ENCODE peak calls at places on chromosomes 16 and 17, in six cellular contexts. H, J, D, N, W and U are unnamed samples. For H3K4me1, the result is how much of the 10 kb centered on the place peaks cover.

GRCh38 chr17:38730526-38731379 is 612 bp downstream of the CISD3 start:
- DNase-seq in H (peak), J (peak), D (peak), N (peak), W (peak), U (no peak)

GRCh38 chr17:55601874-55602364 is 90.7 kb upstream of the SMIM36 start:
- DNase-seq in H (peak), J (no peak), D (no peak), N (no peak), W (no peak), U (peak)

GRCh38 chr16:66487580-66488235 is 60.6 kb downstream of the BEAN1 start:
- DNase-seq in H (no peak), J (peak), D (no peak), N (no peak), W (peak), U (no peak)

GRCh38 chr16:78183886-78184553 is 84.6 kb downstream of the WWOX start:
- DNase-seq in H (no peak), J (no peak), D (no peak), N (no peak), W (no peak), U (no peak)

GRCh38 chr16:87622756-87623319 is 20.5 kb downstream of the JPH3 start:
- DNase-seq in H (no peak), J (no peak), D (no peak), N (no peak), W (no peak), U (no peak)

GRCh38 chr16:17105239-17105721 is 365.5 kb downstream of the XYLT1 start:
- DNase-seq in H (no peak), J (no peak), D (no peak), N (no peak), W (no peak), U (peak)

GRCh38 chr16:27097671-27098275 is 31.0 kb downstream of the C16orf82 start:
- DNase-seq in H (no peak), J (peak), D (peak), N (peak), W (peak), U (no peak)

GRCh38 chr17:7714721-7715594 is 2.6 kb upstream of the DNAH2 start:
- DNase-seq in H (no peak), J (no peak), D (no peak), N (no peak), W (no peak), U (no peak)

GRCh38 chr16:70685938-70686375 is at the start of gene MTSS2:
- DNase-seq in H (peak), J (peak), D (peak), N (peak), W (peak), U (peak)

GRCh38 chr17:60372790-60373483 is 19.0 kb downstream of the USP32 start:
- DNase-seq in H (peak), J (no peak), D (no peak), N (no peak), W (no peak), U (no peak)

GRCh38 chr16:25106567-25107465 is 4.7 kb upstream of the LCMT1 start:
- DNase-seq in H (peak), J (peak), D (peak), N (peak), W (peak), U (peak)

GRCh38 chr17:4596636-4597380 is 12.5 kb downstream of the SMTNL2 start:
- DNase-seq in H (no peak), J (no peak), D (no peak), N (no peak), W (no peak), U (no peak)

GRCh38 chr17:4678448-4679026 is 25.4 kb downstream of the PELP1 start:
- DNase-seq in H (peak), J (no peak), D (no peak), N (no peak), W (no peak), U (no peak)

GRCh38 chr16:35908152-35908551 is 2448.7 kb downstream of the TP53TG3F start:
- DNase-seq in H (no peak), J (no peak), D (no peak), N (no peak), W (no peak), U (no peak)

GRCh38 chr16:1398351-1398750 is 16.2 kb downstream of the UNKL start:
- DNase-seq in H (no peak), J (no peak), D (no peak), N (no peak), W (no peak), U (no peak)

GRCh38 chr16:86363836-86364618 is 146.3 kb upstream of the FOXF1 start:
- DNase-seq in H (no peak), J (no peak), D (no peak), N (no peak), W (no peak), U (no peak)

GRCh38 chr16:72985148-72985882 is 62.6 kb downstream of the ZFHX3 start:
- DNase-seq in H (no peak), J (peak), D (peak), N (peak), W (peak), U (no peak)

GRCh38 chr16:72551649-72552048 is 379.7 kb upstream of the PMFBP1 start:
- DNase-seq in H (no peak), J (no peak), D (no peak), N (no peak), W (no peak), U (no peak)

GRCh38 chr17:11950771-11951519 is 46.3 kb downstream of the ZNF18 start:
- DNase-seq in H (no peak), J (no peak), D (no peak), N (no peak), W (no peak), U (no peak)
- H3K27ac ChIP-seq in H (no peak), J (no peak), D (no peak), N (no peak), W (no peak), U (no peak)

GRCh38 chr16:11356573-11357331 is 11.5 kb downstream of the RMI2 start:
- DNase-seq in H (no peak), J (peak), D (peak), N (peak), W (peak), U (peak)
- H3K4me1 ChIP-seq in H (under half), J (under half), D (under half), N (under half), W (under half), U (half or more)

GRCh38 chr17:21275047-21275578 is 9.4 kb upstream of the MAP2K3 start:
- DNase-seq in H (no peak), J (no peak), D (no peak), N (no peak), W (no peak), U (no peak)
- H3K27ac ChIP-seq in H (no peak), J (peak), D (peak), N (peak), W (peak), U (peak)

DNA sequence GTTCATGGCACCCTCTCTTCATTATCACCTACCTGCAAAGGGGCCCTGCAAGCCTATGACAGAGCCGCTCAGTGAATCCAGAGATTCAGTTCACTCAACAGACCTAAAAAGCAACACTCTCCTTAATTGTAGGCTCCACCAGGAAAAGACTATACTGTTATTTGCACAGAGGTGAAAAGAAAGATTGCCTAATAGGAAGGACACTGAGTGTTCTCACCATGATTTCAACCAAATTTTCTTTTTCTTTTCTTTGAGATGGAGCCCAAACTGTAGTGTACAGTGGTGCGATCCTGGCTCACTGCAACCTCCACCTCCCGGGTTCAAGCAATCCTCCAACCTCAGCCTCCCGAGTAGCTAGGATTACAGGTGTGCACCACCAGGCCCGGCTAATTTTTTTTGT is 104.5 kb downstream of the PARN start:
- DNase-seq in H (no peak), J (no peak), D (no peak), N (no peak), W (no peak), U (no peak)
- H3K4me1 ChIP-seq in H (under half), J (under half), D (under half), N (under half), W (under half), U (under half)

GRCh38 chr17:58336456-58337094 is 8.0 kb upstream of the TSPOAP1 start:
- DNase-seq in H (no peak), J (no peak), D (no peak), N (no peak), W (no peak), U (no peak)

GRCh38 chr17:58338454-58338841 is 9.9 kb upstream of the TSPOAP1 start:
- DNase-seq in H (no peak), J (no peak), D (no peak), N (no peak), W (no peak), U (no peak)

GRCh38 chr17:58338907-58339774 is 10.5 kb upstream of the TSPOAP1 start:
- DNase-seq in H (no peak), J (peak), D (no peak), N (peak), W (no peak), U (peak)

GRCh38 chr17:58337126-58337599 is 8.6 kb upstream of the TSPOAP1 start:
- DNase-seq in H (no peak), J (no peak), D (no peak), N (no peak), W (no peak), U (peak)

DNA sequence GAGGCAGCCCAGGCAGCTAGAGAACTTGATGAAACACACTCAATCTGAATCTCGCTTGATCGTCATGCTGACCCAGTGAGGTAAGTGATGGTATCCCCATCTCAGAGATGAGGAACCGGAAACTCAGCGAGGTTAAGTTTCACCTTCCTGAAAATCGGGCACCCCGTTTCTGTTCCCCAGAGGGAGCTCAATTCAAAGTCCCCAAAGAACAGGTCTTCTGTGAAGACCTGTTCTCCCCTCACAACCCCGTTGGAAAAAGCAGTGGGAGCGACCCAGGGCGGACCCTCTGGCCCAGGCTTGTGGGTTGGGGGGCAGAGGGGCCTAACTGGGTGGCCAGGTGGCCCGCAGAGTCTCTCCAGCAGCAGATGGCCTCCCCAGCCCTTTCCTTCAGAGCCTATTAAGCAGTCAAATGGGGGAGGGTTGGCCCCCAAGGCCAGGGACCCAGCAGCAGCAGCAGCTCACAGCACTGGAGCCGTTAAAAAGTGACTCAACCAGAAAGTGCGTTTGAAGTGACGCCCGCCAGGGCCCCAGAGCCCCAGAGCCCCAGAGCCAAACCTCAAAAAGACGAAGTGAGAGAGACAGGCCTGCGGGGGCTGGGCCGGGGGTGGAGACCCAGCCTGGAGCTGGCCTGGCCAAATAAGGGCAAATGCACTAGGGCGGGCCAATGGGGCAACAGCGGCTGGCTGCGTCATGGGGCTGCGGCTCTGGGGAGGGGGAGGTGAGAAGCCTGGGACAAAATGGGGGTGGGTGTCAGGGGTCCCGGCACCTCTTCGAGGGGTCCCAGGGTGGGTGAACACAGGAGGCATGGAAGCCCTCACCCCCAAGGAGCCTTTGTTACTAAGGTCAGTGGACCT is 9.2 kb upstream of the TSPOAP1 start:
- DNase-seq in H (no peak), J (peak), D (peak), N (peak), W (peak), U (peak)
- H3K27ac ChIP-seq in H (no peak), J (peak), D (peak), N (peak), W (peak), U (peak)

DNA sequence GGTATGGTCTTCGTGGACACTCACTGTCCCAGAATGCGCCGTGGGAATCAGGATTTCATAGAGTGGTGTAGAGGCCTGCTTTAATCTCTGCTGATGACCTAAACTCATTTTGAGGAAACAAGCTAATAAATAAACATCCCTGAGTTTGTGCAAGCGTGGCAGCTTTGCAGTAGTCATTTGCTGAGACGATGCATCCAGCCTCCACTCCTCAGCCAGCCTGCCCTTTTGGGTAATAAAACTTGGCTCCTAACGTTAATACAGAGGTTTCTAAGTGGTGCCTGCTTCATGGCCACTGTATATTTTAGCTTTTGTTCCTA is 1.3 kb downstream of the DGKE start:
- DNase-seq in H (peak), J (no peak), D (no peak), N (no peak), W (no peak), U (no peak)
- H3K4me1 ChIP-seq in H (under half), J (under half), D (half or more), N (half or more), W (under half), U (under half)